ENCODE peak calls at places on chromosomes 7 and 10, in eight cellular contexts. G is uterus; U is aorta; R is lung; L is psoas muscle; Q is CD8-positive, alpha-beta memory T cell; B is endodermal cell; I is IMR-90. F is an unnamed sample.

GRCh38 chr7:5454485-5454884 is 30.9 kb upstream of the TNRC18 start:
- DNase-seq in Q (no peak), L (no peak), I (no peak), B (no peak), G (no peak), U (no peak), R (no peak), F (no peak)

GRCh38 chr7:81534996-81535395 is 234.9 kb downstream of the HGF start:
- DNase-seq in U (no peak), L (no peak), I (peak), G (no peak), R (no peak), Q (no peak), B (no peak), F (no peak)

GRCh38 chr7:141203177-141203576 is 129.3 kb downstream of the TMEM178B start:
- DNase-seq in Q (no peak), G (no peak), L (no peak), B (no peak), U (no peak), I (no peak), R (no peak), F (no peak)

GRCh38 chr7:16657656-16658279 is 11.8 kb downstream of the BZW2 start:
- DNase-seq in U (no peak), I (peak), L (peak), B (peak), G (no peak), R (no peak), Q (no peak), F (no peak)

GRCh38 chr7:101156866-101157589 is 2.8 kb downstream of the AP1S1 start:
- DNase-seq in L (no peak), I (no peak), R (no peak), B (peak), G (no peak), U (no peak), Q (no peak), F (no peak)

GRCh38 chr10:46553238-46554049 is 3.0 kb downstream of the GPRIN2 start:
- DNase-seq in L (peak), U (peak), I (no peak), B (peak), G (no peak), Q (no peak), R (peak), F (peak)

GRCh38 chr7:87146740-87147386 is 5.4 kb upstream of the DMTF1 start:
- DNase-seq in G (no peak), L (peak), B (peak), Q (no peak), I (no peak), R (no peak), U (peak), F (no peak)

GRCh38 chr10:51311232-51311631 is 236.9 kb downstream of the PRKG1 start:
- DNase-seq in Q (no peak), U (no peak), L (no peak), G (no peak), B (no peak), R (no peak), I (peak), F (no peak)

GRCh38 chr7:84218681-84219080 is 24.1 kb upstream of the SEMA3A start:
- DNase-seq in G (no peak), B (no peak), Q (no peak), I (peak), L (no peak), R (no peak), U (no peak), F (no peak)

GRCh38 chr7:86978804-86979506 is 80.5 kb downstream of the ELAPOR2 start:
- DNase-seq in Q (no peak), U (no peak), I (no peak), L (no peak), B (no peak), G (no peak), R (no peak), F (no peak)

GRCh38 chr10:59172567-59172966 is 3.9 kb upstream of the PHYHIPL start:
- DNase-seq in U (no peak), L (no peak), Q (no peak), G (no peak), I (no peak), B (no peak), R (no peak), F (no peak)

GRCh38 chr7:135168001-135168400 is 2.5 kb downstream of the CYREN start:
- DNase-seq in B (no peak), R (no peak), I (no peak), U (peak), G (no peak), L (peak), Q (peak), F (peak)

GRCh38 chr7:129616530-129616929 is 5.0 kb downstream of the NRF1 start:
- DNase-seq in Q (no peak), U (no peak), B (no peak), G (no peak), R (no peak), I (no peak), L (no peak), F (no peak)

GRCh38 chr10:16887565-16887964 is 70.3 kb upstream of the RSU1 start:
- DNase-seq in L (no peak), B (no peak), U (no peak), I (peak), R (no peak), G (no peak), Q (no peak), F (no peak)

GRCh38 chr7:121323515-121323914 is 5.3 kb upstream of the WNT16 start:
- DNase-seq in I (no peak), G (no peak), B (no peak), U (no peak), L (no peak), R (no peak), Q (no peak), F (no peak)

DNA sequence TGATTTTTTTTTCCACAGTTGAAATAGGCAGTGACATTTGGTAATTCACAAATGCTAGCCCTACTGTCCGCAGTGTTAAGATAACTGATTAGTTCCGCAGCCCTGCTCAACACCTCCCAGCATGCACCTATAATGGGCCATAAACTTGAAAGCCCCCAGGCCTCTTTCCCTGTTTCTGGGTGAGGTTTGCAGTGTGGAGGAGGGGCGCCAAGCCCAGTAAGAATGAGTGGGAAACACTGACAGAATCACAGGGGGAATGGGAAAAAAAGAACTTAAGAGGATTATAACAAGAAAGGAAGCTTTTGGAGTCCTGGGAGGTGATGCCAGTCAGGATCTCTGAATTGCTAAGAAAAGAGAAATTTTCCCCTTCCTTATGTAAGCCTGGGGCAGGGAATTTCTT is 39.6 kb upstream of the SP8 start:
- DNase-seq in G (no peak), R (no peak), B (no peak), U (no peak), Q (no peak), L (no peak), I (no peak), F (no peak)
- H3K27ac ChIP-seq in G (no peak), R (no peak), B (no peak), U (no peak), Q (no peak), L (no peak), I (no peak), F (no peak)

GRCh38 chr7:143394777-143395176 is 13.6 kb downstream of the ZYX start:
- DNase-seq in Q (no peak), U (no peak), R (no peak), G (no peak), I (no peak), B (no peak), L (no peak), F (no peak)
- H3K27ac ChIP-seq in Q (no peak), U (no peak), R (no peak), G (no peak), I (no peak), B (no peak), L (no peak), F (no peak)

GRCh38 chr7:106794276-106795136 is 70.6 kb upstream of the PIK3CG start:
- DNase-seq in B (no peak), U (no peak), I (no peak), R (no peak), G (no peak), Q (no peak), L (no peak), F (no peak)
- H3K27ac ChIP-seq in B (no peak), U (no peak), I (no peak), R (no peak), G (no peak), Q (no peak), L (no peak), F (no peak)

GRCh38 chr10:13960603-13961002 is 370.1 kb downstream of the FRMD4A start:
- DNase-seq in G (no peak), U (no peak), L (no peak), Q (no peak), R (no peak), I (no peak), B (no peak), F (no peak)
- H3K27ac ChIP-seq in G (no peak), U (no peak), L (no peak), Q (no peak), R (peak), I (peak), B (no peak), F (no peak)

GRCh38 chr7:1122832-1123501 is 35.1 kb downstream of the GPER1 start:
- DNase-seq in I (no peak), B (no peak), L (peak), Q (no peak), U (peak), R (no peak), G (no peak), F (no peak)
- H3K27ac ChIP-seq in I (no peak), B (peak), L (peak), Q (no peak), U (no peak), R (peak), G (peak), F (no peak)

F was measured in CD8-positive, alpha-beta T cell.